ENCODE peak calls at places on chromosomes 16 and 17, in four cellular contexts. S is mammary epithelial cell; N is effector memory CD4-positive, alpha-beta T cell; F is right cardiac atrium. R is an unnamed sample.
A peak's percentile ranks its signal among the peaks of the same experiment; 100 is the strongest.

GRCh38 chr17:57989011-57989345 is 924 bp upstream of the VEZF1 start:
- DNase-seq in S (no peak), N (no peak), F (peak; percentile 56), R (peak; percentile 81)

GRCh38 chr16:10817963-10818941 is at the start of gene TVP23A:
- DNase-seq in S (no peak), N (no peak), F (peak; percentile 70), R (no peak)

GRCh38 chr17:7435676-7436555 is 681 bp downstream of the TMEM102 start:
- DNase-seq in S (peak; percentile 60), N (peak; percentile 53), F (peak; percentile 80), R (peak; percentile 94)

GRCh38 chr16:84859681-84860080 is 39.9 kb downstream of the CRISPLD2 start:
- DNase-seq in S (no peak), N (no peak), F (no peak), R (no peak)

GRCh38 chr17:58334661-58335060 is 6.1 kb upstream of the TSPOAP1 start:
- DNase-seq in S (no peak), N (no peak), F (no peak), R (peak; percentile 71)

GRCh38 chr17:64154321-64155089 is 24.6 kb upstream of the ERN1 start:
- DNase-seq in S (no peak), N (no peak), F (no peak), R (no peak)

GRCh38 chr16:69399361-69399760 is 13.6 kb upstream of the TERF2 start:
- DNase-seq in S (no peak), N (no peak), F (no peak), R (no peak)

GRCh38 chr16:890217-890616 is 80.6 kb downstream of the LMF1 start:
- DNase-seq in S (no peak), N (no peak), F (peak; percentile 82), R (no peak)

GRCh38 chr17:63974594-63975192 is 2.0 kb upstream of the SCN4A start:
- DNase-seq in S (peak; percentile 79), N (no peak), F (peak; percentile 43), R (peak; percentile 96)

GRCh38 chr16:87443964-87444363 is 48.9 kb downstream of the ZCCHC14 start:
- DNase-seq in S (no peak), N (no peak), F (no peak), R (no peak)

GRCh38 chr16:87441886-87442580 is 49.9 kb downstream of the MAP1LC3B start:
- DNase-seq in S (no peak), N (no peak), F (no peak), R (peak; percentile 89)

GRCh38 chr16:87439926-87440325 is 47.8 kb downstream of the MAP1LC3B start:
- DNase-seq in S (no peak), N (no peak), F (no peak), R (no peak)

GRCh38 chr16:87443031-87443430 is 49.8 kb downstream of the ZCCHC14 start:
- DNase-seq in S (no peak), N (no peak), F (no peak), R (no peak)

GRCh38 chr16:87442581-87442966 is 50.2 kb downstream of the ZCCHC14 start:
- DNase-seq in S (no peak), N (no peak), F (no peak), R (peak; percentile 82)
- H3K4me3 ChIP-seq in S (no peak overlapping the region), N (no peak overlapping the region), F (no peak overlapping the region), R (no peak overlapping the region)

GRCh38 chr17:29241015-29241963 is 5.4 kb upstream of the CRYBA1 start:
- DNase-seq in S (peak; percentile 94), N (no peak), F (no peak), R (peak; percentile 95)

GRCh38 chr17:29240477-29240876 is 6.2 kb upstream of the CRYBA1 start:
- DNase-seq in S (no peak), N (no peak), F (no peak), R (no peak)

GRCh38 chr17:29243792-29244191 is 2.9 kb upstream of the CRYBA1 start:
- DNase-seq in S (peak; percentile 16), N (no peak), F (no peak), R (peak; percentile 75)

GRCh38 chr17:29242790-29243189 is 3.9 kb upstream of the CRYBA1 start:
- DNase-seq in S (no peak), N (no peak), F (no peak), R (no peak)

DNA sequence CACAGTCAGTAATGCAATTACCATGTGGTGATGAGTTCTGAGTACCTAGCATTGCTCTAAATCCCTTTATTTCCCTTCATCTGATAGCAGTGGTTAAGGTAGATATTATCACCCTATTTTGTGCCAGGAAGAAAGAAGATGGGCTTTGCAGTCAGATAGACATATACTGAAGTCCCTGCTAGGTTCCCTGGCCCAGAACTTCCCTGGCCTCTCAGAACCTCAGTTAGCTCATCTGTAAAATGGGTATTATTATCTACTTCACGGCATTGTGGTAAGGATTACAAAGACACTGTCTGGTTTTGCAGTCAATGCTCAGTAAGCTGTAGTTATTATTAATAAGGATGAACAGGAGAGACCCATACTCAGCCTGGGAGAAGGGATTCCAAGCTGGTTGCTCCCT is 4.6 kb upstream of the CRYBA1 start:
- DNase-seq in S (no peak), N (no peak), F (no peak), R (no peak)
- H3K4me1 ChIP-seq in S (peaks cover 41% of the 10 kb centered on the region), N (no peaks in the 10 kb centered on the region), F (no peaks in the 10 kb centered on the region), R (peaks cover 43% of the 10 kb centered on the region)

DNA sequence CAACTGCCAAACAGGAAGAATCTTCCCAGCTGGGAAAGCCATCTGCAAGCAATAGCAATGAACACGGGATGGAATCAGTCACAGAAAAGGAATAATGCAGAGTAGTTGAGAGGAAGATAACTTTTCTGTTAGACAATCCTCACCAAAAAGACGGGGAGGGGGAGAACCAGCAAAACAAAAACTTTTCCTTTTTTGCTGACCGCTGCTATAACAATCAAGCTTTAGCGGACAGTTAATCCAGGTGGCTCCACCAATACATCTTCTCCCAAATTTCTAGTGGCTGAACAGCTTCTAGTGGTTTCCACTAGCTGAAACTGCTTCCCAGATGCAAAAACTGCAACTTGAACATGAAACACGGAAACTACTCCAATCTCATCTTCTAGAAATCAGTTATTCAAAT is 956 bp downstream of the TMEM11 start:
- DNase-seq in S (no peak), N (no peak), F (no peak), R (no peak)
- H3K27ac ChIP-seq in S (peak overlapping the region; percentile 86), N (peak overlapping the region; percentile 85), F (no peak overlapping the region), R (peak overlapping the region; percentile 89)

GRCh38 chr16:11913425-11914079 is 2.2 kb downstream of the GSPT1 start:
- DNase-seq in S (peak; percentile 75), N (peak; percentile 43), F (no peak), R (peak; percentile 57)

GRCh38 chr16:11915644-11916523 is at the start of gene GSPT1:
- DNase-seq in S (peak; percentile 98), N (peak; percentile 98), F (peak; percentile 100), R (peak; percentile 98)

GRCh38 chr16:11914759-11915643 is 755 bp downstream of the GSPT1 start:
- DNase-seq in S (peak; percentile 33), N (peak; percentile 24), F (peak; percentile 83), R (peak; percentile 93)

GRCh38 chr16:11914210-11914758 is 1.5 kb downstream of the GSPT1 start:
- DNase-seq in S (peak; percentile 16), N (peak; percentile 14), F (no peak), R (no peak)

GRCh38 chr16:11916524-11917285 is 949 bp upstream of the GSPT1 start:
- DNase-seq in S (peak; percentile 8), N (no peak), F (no peak), R (peak; percentile 94)
- H3K4me3 ChIP-seq in S (peak overlapping the region; percentile 43), N (peak overlapping the region; percentile 47), F (peak overlapping the region; percentile 67), R (peak overlapping the region; percentile 93)

GRCh38 chr17:39166437-39167335 is 725 bp upstream of the ARL5C start:
- DNase-seq in S (no peak), N (no peak), F (no peak), R (peak; percentile 67)
- H3K4me1 ChIP-seq in S (peaks cover 10% of the 10 kb centered on the region), N (peaks cover 12% of the 10 kb centered on the region), F (no peaks in the 10 kb centered on the region), R (peaks cover 3% of the 10 kb centered on the region)

R was measured in osteoblast.